ENCODE peak calls at places on chromosomes 6 and 20, in five cellular contexts. A is CD8-positive, alpha-beta T cell; H is AG04450; Q is CD8-positive, alpha-beta memory T cell; I is bronchial epithelial cell. J is an unnamed sample. For H3K27me3, the result is how much of the 10 kb centered on the place peaks cover.

GRCh38 chr6:15987569-15987968 is 141.3 kb upstream of the MYLIP start:
- DNase-seq in A (no peak), H (no peak), Q (no peak), I (peak), J (no peak)

GRCh38 chr20:59643616-59644061 is 39.3 kb downstream of the PHACTR3 start:
- DNase-seq in A (no peak), H (no peak), Q (no peak), I (no peak), J (no peak)

GRCh38 chr20:63573739-63574131 is 304 bp downstream of the HELZ2 start:
- DNase-seq in A (no peak), H (no peak), Q (no peak), I (no peak), J (no peak)

GRCh38 chr6:33620158-33620583 is 951 bp upstream of the ITPR3 start:
- DNase-seq in A (peak), H (no peak), Q (no peak), I (no peak), J (no peak)

GRCh38 chr6:31094389-31094881 is 17.9 kb downstream of the C6orf15 start:
- DNase-seq in A (peak), H (no peak), Q (no peak), I (peak), J (no peak)

GRCh38 chr20:25077610-25078169 is 4.3 kb downstream of the VSX1 start:
- DNase-seq in A (no peak), H (no peak), Q (no peak), I (no peak), J (no peak)

GRCh38 chr6:170292111-170292777 is 1.4 kb upstream of the DLL1 start:
- DNase-seq in A (no peak), H (no peak), Q (no peak), I (no peak), J (no peak)

GRCh38 chr6:75524322-75524972 is 30.8 kb upstream of the FILIP1 start:
- DNase-seq in A (no peak), H (peak), Q (no peak), I (peak), J (no peak)

GRCh38 chr20:45248609-45249008 is 5.8 kb downstream of the SLPI start:
- DNase-seq in A (no peak), H (no peak), Q (no peak), I (no peak), J (no peak)
- H3K27me3 ChIP-seq in A (under half), H (under half), Q (under half), I (under half), J (under half)

GRCh38 chr20:57062241-57062640 is 204.2 kb downstream of the BMP7 start:
- DNase-seq in A (no peak), H (no peak), Q (no peak), I (no peak), J (no peak)

GRCh38 chr20:57059055-57059617 is 207.3 kb downstream of the BMP7 start:
- DNase-seq in A (no peak), H (no peak), Q (no peak), I (no peak), J (no peak)

GRCh38 chr20:57062696-57063270 is 203.7 kb downstream of the BMP7 start:
- DNase-seq in A (no peak), H (no peak), Q (no peak), I (no peak), J (no peak)

GRCh38 chr20:57060407-57061057 is 205.9 kb downstream of the BMP7 start:
- DNase-seq in A (no peak), H (no peak), Q (no peak), I (peak), J (no peak)

DNA sequence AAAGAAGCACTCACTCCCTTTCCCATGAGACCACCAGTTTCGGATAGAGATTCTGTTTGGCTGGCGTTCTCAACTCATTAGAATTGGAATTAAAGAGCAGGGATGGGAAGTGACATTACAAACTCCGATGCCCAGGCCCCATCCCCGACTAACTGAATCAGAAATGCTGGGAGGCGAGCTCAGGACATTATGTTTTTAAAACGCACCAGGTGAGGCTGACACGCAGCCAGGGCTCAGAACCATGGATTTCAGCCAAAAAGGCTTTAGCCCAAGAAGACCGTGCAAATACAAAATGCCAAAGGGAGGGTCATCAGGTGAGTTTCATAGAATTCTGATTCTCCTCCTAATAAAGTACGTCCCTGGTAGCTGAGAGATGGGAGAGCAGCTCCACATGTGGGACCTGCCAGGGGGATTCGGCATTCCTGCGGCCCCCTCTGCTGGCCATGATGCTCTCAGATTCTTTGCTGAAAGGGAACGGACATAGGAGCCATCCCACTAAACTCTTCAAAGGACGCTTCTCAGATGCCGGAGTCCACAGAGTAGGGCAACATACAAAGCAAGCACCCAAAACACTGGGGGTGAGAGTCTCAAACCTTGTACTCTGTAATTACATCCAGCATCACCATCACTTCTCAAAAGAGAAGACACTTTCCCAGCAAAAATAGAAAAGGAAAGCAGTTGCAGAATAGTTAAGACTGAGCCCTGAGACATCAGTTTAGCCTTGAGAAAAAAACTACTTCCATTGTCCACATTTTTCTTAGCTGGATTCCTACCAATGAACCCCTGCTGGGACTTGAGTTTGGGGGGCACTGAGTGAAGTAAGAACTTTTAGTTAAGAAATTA is 205.2 kb downstream of the BMP7 start:
- DNase-seq in A (no peak), H (no peak), Q (no peak), I (no peak), J (no peak)
- H3K27me3 ChIP-seq in A (under half), H (under half), Q (under half), I (under half), J (under half)

DNA sequence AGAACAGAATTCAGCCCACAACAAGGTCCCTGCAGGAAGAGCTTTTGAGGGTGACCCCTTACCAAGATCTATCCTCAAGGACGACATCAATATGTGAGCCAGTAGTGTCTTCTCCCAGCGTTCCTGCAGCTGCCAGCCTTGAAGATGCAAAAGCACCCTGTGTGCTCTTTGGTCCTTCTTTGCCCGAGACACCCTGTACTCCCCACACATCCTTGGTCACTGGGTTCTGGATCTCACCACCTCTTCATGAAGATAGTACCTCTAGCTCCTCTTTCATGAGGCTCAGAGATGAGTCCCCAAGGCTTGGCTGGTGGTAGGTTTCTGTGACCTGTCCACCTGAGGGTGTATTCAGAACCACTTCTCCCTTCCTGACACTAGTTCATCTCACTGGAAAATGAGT is 259.6 kb upstream of the FOXQ1 start:
- DNase-seq in A (no peak), H (no peak), Q (no peak), I (no peak), J (no peak)
- H3K27me3 ChIP-seq in A (under half), H (under half), Q (under half), I (under half), J (under half)

GRCh38 chr6:27743787-27744186 is 168.4 kb downstream of the OR2B2 start:
- DNase-seq in A (no peak), H (no peak), Q (no peak), I (no peak), J (no peak)
- H3K27me3 ChIP-seq in A (under half), H (under half), Q (under half), I (under half), J (half or more)

GRCh38 chr20:32990426-32990825 is 13.8 kb downstream of the SUN5 start:
- DNase-seq in A (no peak), H (no peak), Q (no peak), I (no peak), J (no peak)
- H3K27me3 ChIP-seq in A (under half), H (under half), Q (under half), I (under half), J (under half)

GRCh38 chr20:4344660-4345059 is 329.3 kb upstream of the RNF24 start:
- DNase-seq in A (no peak), H (no peak), Q (no peak), I (no peak), J (no peak)
- H3K27me3 ChIP-seq in A (under half), H (under half), Q (under half), I (under half), J (under half)

DNA sequence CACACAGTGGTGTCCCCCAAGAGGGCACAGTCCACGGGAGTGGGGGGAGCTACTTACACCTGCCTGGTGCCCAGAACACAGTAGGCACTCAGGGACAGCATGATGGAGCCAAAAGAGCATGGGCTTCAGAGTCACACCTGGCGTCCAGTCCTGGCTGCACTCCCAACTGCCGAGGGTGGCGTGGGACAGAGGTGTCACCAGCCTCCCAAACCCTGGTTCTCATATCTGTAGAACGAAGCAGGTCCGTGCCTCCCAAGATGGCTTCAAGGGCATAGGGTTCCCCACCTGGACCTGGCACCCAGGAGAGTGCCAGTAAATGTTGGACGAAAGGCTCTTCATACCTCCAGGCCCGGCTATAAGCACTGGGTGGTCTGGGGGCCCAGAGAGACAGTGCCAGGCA is 8.9 kb downstream of the HRH3 start:
- DNase-seq in A (no peak), H (no peak), Q (no peak), I (no peak), J (no peak)
- H3K27me3 ChIP-seq in A (under half), H (under half), Q (under half), I (under half), J (under half)

GRCh38 chr20:33009214-33010132 is 2.0 kb downstream of the BPIFB2 start:
- DNase-seq in A (no peak), H (no peak), Q (no peak), I (no peak), J (no peak)
- H3K27me3 ChIP-seq in A (under half), H (under half), Q (under half), I (under half), J (under half)

J was measured in esophagus squamous epithelium.